ENCODE peak calls at places on chromosomes 13 and 19, in nine cellular contexts. One of them, this sample, is unnamed.

GRCh38 chr19:47713046-47714021 is at the start of gene EHD2:
- DNase-seq in lower leg skin: peak; percentile 53
- DNase-seq in KG1: peak; percentile 9
- DNase-seq in EH: peak; percentile 83
- DNase-seq in stimulated activated CD8-positive, alpha-beta memory T cell treated with anti-CD3 and anti-CD28 coated beads, Interleukin-7, amount 100 ng/mL, for 1 hour: no peak
- DNase-seq in GM20000: peak; percentile 75
- DNase-seq in heart right ventricle: peak; percentile 86
- DNase-seq in brain microvascular endothelial cell: peak; percentile 44
- DNase-seq in HT-29: peak; percentile 75
- DNase-seq in this sample: peak; percentile 56

GRCh38 chr19:48295458-48295857 is 25.6 kb downstream of the ZNF114 start:
- DNase-seq in lower leg skin: no peak
- DNase-seq in KG1: no peak
- DNase-seq in EH: no peak
- DNase-seq in stimulated activated CD8-positive, alpha-beta memory T cell treated with anti-CD3 and anti-CD28 coated beads, Interleukin-7, amount 100 ng/mL, for 1 hour: no peak
- DNase-seq in GM20000: no peak
- DNase-seq in heart right ventricle: no peak
- DNase-seq in brain microvascular endothelial cell: no peak
- DNase-seq in HT-29: no peak
- DNase-seq in this sample: no peak

GRCh38 chr19:29088761-29089160 is 124.2 kb downstream of the UQCRFS1 start:
- DNase-seq in lower leg skin: no peak
- DNase-seq in KG1: no peak
- DNase-seq in EH: no peak
- DNase-seq in stimulated activated CD8-positive, alpha-beta memory T cell treated with anti-CD3 and anti-CD28 coated beads, Interleukin-7, amount 100 ng/mL, for 1 hour: no peak
- DNase-seq in GM20000: no peak
- DNase-seq in heart right ventricle: no peak
- DNase-seq in brain microvascular endothelial cell: no peak
- DNase-seq in HT-29: no peak
- DNase-seq in this sample: no peak

GRCh38 chr19:55689366-55690108 is 14.5 kb downstream of the EPN1 start:
- DNase-seq in lower leg skin: no peak
- DNase-seq in KG1: no peak
- DNase-seq in EH: no peak
- DNase-seq in stimulated activated CD8-positive, alpha-beta memory T cell treated with anti-CD3 and anti-CD28 coated beads, Interleukin-7, amount 100 ng/mL, for 1 hour: no peak
- DNase-seq in GM20000: no peak
- DNase-seq in heart right ventricle: no peak
- DNase-seq in brain microvascular endothelial cell: no peak
- DNase-seq in HT-29: no peak
- DNase-seq in this sample: no peak

GRCh38 chr13:21116141-21116540 is 54.8 kb upstream of the LATS2 start:
- DNase-seq in lower leg skin: no peak
- DNase-seq in KG1: no peak
- DNase-seq in EH: no peak
- DNase-seq in stimulated activated CD8-positive, alpha-beta memory T cell treated with anti-CD3 and anti-CD28 coated beads, Interleukin-7, amount 100 ng/mL, for 1 hour: no peak
- DNase-seq in GM20000: no peak
- DNase-seq in heart right ventricle: no peak
- DNase-seq in brain microvascular endothelial cell: no peak
- DNase-seq in HT-29: no peak
- DNase-seq in this sample: no peak

GRCh38 chr13:25744176-25744575 is 307.6 kb downstream of the SHISA2 start:
- DNase-seq in lower leg skin: no peak
- DNase-seq in KG1: no peak
- DNase-seq in EH: no peak
- DNase-seq in stimulated activated CD8-positive, alpha-beta memory T cell treated with anti-CD3 and anti-CD28 coated beads, Interleukin-7, amount 100 ng/mL, for 1 hour: no peak
- DNase-seq in GM20000: no peak
- DNase-seq in heart right ventricle: no peak
- DNase-seq in brain microvascular endothelial cell: no peak
- DNase-seq in HT-29: no peak
- DNase-seq in this sample: no peak

GRCh38 chr13:78657699-78658629 is 991 bp downstream of the OBI1 start:
- DNase-seq in lower leg skin: no peak
- DNase-seq in KG1: no peak
- DNase-seq in EH: peak; percentile 5
- DNase-seq in stimulated activated CD8-positive, alpha-beta memory T cell treated with anti-CD3 and anti-CD28 coated beads, Interleukin-7, amount 100 ng/mL, for 1 hour: no peak
- DNase-seq in GM20000: peak; percentile 24
- DNase-seq in heart right ventricle: no peak
- DNase-seq in brain microvascular endothelial cell: no peak
- DNase-seq in HT-29: peak; percentile 54
- DNase-seq in this sample: no peak

GRCh38 chr13:113491418-113491883 is 940 bp upstream of the DCUN1D2 start:
- DNase-seq in lower leg skin: peak; percentile 29
- DNase-seq in KG1: no peak
- DNase-seq in EH: peak; percentile 46
- DNase-seq in stimulated activated CD8-positive, alpha-beta memory T cell treated with anti-CD3 and anti-CD28 coated beads, Interleukin-7, amount 100 ng/mL, for 1 hour: no peak
- DNase-seq in GM20000: peak; percentile 57
- DNase-seq in heart right ventricle: peak; percentile 34
- DNase-seq in brain microvascular endothelial cell: no peak
- DNase-seq in HT-29: peak; percentile 17
- DNase-seq in this sample: peak; percentile 62

GRCh38 chr13:109154146-109154545 is 524.7 kb downstream of the MYO16 start:
- DNase-seq in lower leg skin: no peak
- DNase-seq in KG1: no peak
- DNase-seq in EH: no peak
- DNase-seq in stimulated activated CD8-positive, alpha-beta memory T cell treated with anti-CD3 and anti-CD28 coated beads, Interleukin-7, amount 100 ng/mL, for 1 hour: no peak
- DNase-seq in GM20000: no peak
- DNase-seq in heart right ventricle: no peak
- DNase-seq in brain microvascular endothelial cell: no peak
- DNase-seq in HT-29: no peak
- DNase-seq in this sample: no peak

GRCh38 chr19:38839816-38840582 is 8.4 kb upstream of the ECH1 start:
- DNase-seq in lower leg skin: no peak
- DNase-seq in KG1: no peak
- DNase-seq in EH: peak; percentile 54
- DNase-seq in stimulated activated CD8-positive, alpha-beta memory T cell treated with anti-CD3 and anti-CD28 coated beads, Interleukin-7, amount 100 ng/mL, for 1 hour: no peak
- DNase-seq in GM20000: no peak
- DNase-seq in heart right ventricle: no peak
- DNase-seq in brain microvascular endothelial cell: no peak
- DNase-seq in HT-29: no peak
- DNase-seq in this sample: no peak

GRCh38 chr13:103229674-103230073 is 163.5 kb upstream of the SLC10A2 start:
- DNase-seq in lower leg skin: no peak
- DNase-seq in KG1: no peak
- DNase-seq in EH: no peak
- DNase-seq in stimulated activated CD8-positive, alpha-beta memory T cell treated with anti-CD3 and anti-CD28 coated beads, Interleukin-7, amount 100 ng/mL, for 1 hour: no peak
- DNase-seq in GM20000: no peak
- DNase-seq in heart right ventricle: no peak
- DNase-seq in brain microvascular endothelial cell: no peak
- DNase-seq in HT-29: no peak
- DNase-seq in this sample: no peak

GRCh38 chr13:76854894-76855293 is 31.3 kb downstream of the KCTD12 start:
- DNase-seq in lower leg skin: no peak
- DNase-seq in KG1: no peak
- DNase-seq in EH: peak; percentile 52
- DNase-seq in stimulated activated CD8-positive, alpha-beta memory T cell treated with anti-CD3 and anti-CD28 coated beads, Interleukin-7, amount 100 ng/mL, for 1 hour: no peak
- DNase-seq in GM20000: no peak
- DNase-seq in heart right ventricle: no peak
- DNase-seq in brain microvascular endothelial cell: no peak
- DNase-seq in HT-29: no peak
- DNase-seq in this sample: no peak